ENCODE peak calls at places on chromosomes 1 and 21, in ten cellular contexts. X is T-cell; U is neural progenitor cell; V is IMR-90; F is SW480; W is stimulated activated naive B cell treated with anti-CD40 and anti-IgM and Interleukin-4, amounts not matched to agents 10 μg/mL and 1 μg/mL and 100 μg/mL, for 72 hours; P is fibroblast of pulmonary artery; Y is fibroblast of lung; R is activated CD4-positive, CD25-positive, alpha-beta regulatory T cell treated with anti-CD3 and anti-CD28 coated beads, Interleukin-2, amount 50 U/mL, for 72 hours; A is AG09319. Q is an unnamed sample.

GRCh38 chr1:8966606-8967005 is 20.9 kb downstream of the CA6 start:
- DNase-seq in W (no peak), R (no peak), V (no peak), F (no peak), A (no peak), U (no peak), X (no peak), Y (no peak), P (no peak), Q (no peak)

GRCh38 chr1:96080925-96081324 is 640.7 kb upstream of the PTBP2 start:
- DNase-seq in V (peak), P (peak), X (no peak), W (no peak), Y (peak), F (no peak), A (no peak), R (no peak), U (peak), Q (peak)

GRCh38 chr21:41519806-41520559 is 12.0 kb upstream of the TMPRSS2 start:
- DNase-seq in R (no peak), P (no peak), A (no peak), W (no peak), Y (no peak), X (no peak), U (no peak), F (no peak), V (no peak), Q (no peak)

GRCh38 chr1:185670187-185670627 is 64.0 kb upstream of the HMCN1 start:
- DNase-seq in V (peak), W (peak), F (peak), U (peak), R (no peak), Y (peak), X (peak), A (no peak), P (peak), Q (peak)

GRCh38 chr1:171990371-171990770 is 149.1 kb downstream of the DNM3 start:
- DNase-seq in R (no peak), U (peak), A (no peak), W (no peak), V (no peak), Y (no peak), F (no peak), P (no peak), X (no peak), Q (no peak)

GRCh38 chr1:41452704-41453350 is 31.7 kb downstream of the EDN2 start:
- DNase-seq in Y (no peak), R (no peak), X (no peak), W (no peak), U (no peak), V (no peak), A (no peak), F (no peak), P (no peak), Q (no peak)

GRCh38 chr1:201816309-201816849 is 12.6 kb upstream of the IPO9 start:
- DNase-seq in U (no peak), Y (no peak), V (no peak), X (no peak), F (no peak), W (no peak), R (no peak), A (no peak), P (no peak), Q (no peak)

GRCh38 chr1:171805395-171806115 is 24.1 kb downstream of the METTL13 start:
- DNase-seq in U (no peak), Y (no peak), W (no peak), P (no peak), V (no peak), X (no peak), R (no peak), F (no peak), A (no peak), Q (peak)

GRCh38 chr1:91591175-91591968 is 90.7 kb downstream of the CDC7 start:
- DNase-seq in A (no peak), X (no peak), V (no peak), F (no peak), P (no peak), Y (no peak), U (peak), W (no peak), R (no peak), Q (no peak)

GRCh38 chr1:22447581-22448215 is 4.0 kb upstream of the ZBTB40 start:
- DNase-seq in V (peak), Y (peak), U (no peak), F (no peak), X (no peak), P (peak), R (no peak), W (no peak), A (peak), Q (no peak)

Q was measured in DMS53.